ENCODE peak calls at places on chromosomes 16 and 17, in six cellular contexts. One of them, this sample, is unnamed.

GRCh38 chr16:85645021-85645589 is 32.0 kb downstream of the GSE1 start:
- DNase-seq in NCI-H1105 treated with DMSO at 0.1 percent for 48 hours: no peak
- DNase-seq in dorsolateral prefrontal cortex: no peak
- DNase-seq in stimulated activated naive CD8-positive, alpha-beta T cell treated with anti-CD3 and anti-CD28 coated beads, Interleukin-15, Interleukin-2, amounts not matched to agents 100 U/mL and 50 U/mL, for 24 hours: no peak
- DNase-seq in activated T-cell treated with anti-CD3 and anti-CD28 coated beads, Interleukin-2, amount 50 U/mL, for 72 hours: no peak
- DNase-seq in NCI-H774: no peak
- DNase-seq in this sample: no peak

GRCh38 chr17:74429604-74430384 is 2.1 kb upstream of the GPRC5C start:
- DNase-seq in NCI-H774: no peak
- DNase-seq in NCI-H1105 treated with DMSO at 0.1 percent for 48 hours: no peak
- DNase-seq in dorsolateral prefrontal cortex: no peak
- DNase-seq in stimulated activated naive CD8-positive, alpha-beta T cell treated with anti-CD3 and anti-CD28 coated beads, Interleukin-15, Interleukin-2, amounts not matched to agents 100 U/mL and 50 U/mL, for 24 hours: no peak
- DNase-seq in activated T-cell treated with anti-CD3 and anti-CD28 coated beads, Interleukin-2, amount 50 U/mL, for 72 hours: no peak
- DNase-seq in this sample: peak; percentile 28

GRCh38 chr16:1438229-1439057 is 5.9 kb downstream of the CCDC154 start:
- DNase-seq in stimulated activated naive CD8-positive, alpha-beta T cell treated with anti-CD3 and anti-CD28 coated beads, Interleukin-15, Interleukin-2, amounts not matched to agents 100 U/mL and 50 U/mL, for 24 hours: no peak
- DNase-seq in NCI-H774: no peak
- DNase-seq in dorsolateral prefrontal cortex: no peak
- DNase-seq in NCI-H1105 treated with DMSO at 0.1 percent for 48 hours: no peak
- DNase-seq in activated T-cell treated with anti-CD3 and anti-CD28 coated beads, Interleukin-2, amount 50 U/mL, for 72 hours: no peak
- DNase-seq in this sample: no peak

GRCh38 chr16:12362482-12363458 is 386.2 kb downstream of the SNX29 start:
- DNase-seq in NCI-H1105 treated with DMSO at 0.1 percent for 48 hours: no peak
- DNase-seq in stimulated activated naive CD8-positive, alpha-beta T cell treated with anti-CD3 and anti-CD28 coated beads, Interleukin-15, Interleukin-2, amounts not matched to agents 100 U/mL and 50 U/mL, for 24 hours: no peak
- DNase-seq in NCI-H774: no peak
- DNase-seq in activated T-cell treated with anti-CD3 and anti-CD28 coated beads, Interleukin-2, amount 50 U/mL, for 72 hours: no peak
- DNase-seq in dorsolateral prefrontal cortex: no peak
- DNase-seq in this sample: no peak

GRCh38 chr17:66829386-66829864 is 5.5 kb upstream of the CACNG5 start:
- DNase-seq in NCI-H1105 treated with DMSO at 0.1 percent for 48 hours: no peak
- DNase-seq in activated T-cell treated with anti-CD3 and anti-CD28 coated beads, Interleukin-2, amount 50 U/mL, for 72 hours: peak; percentile 14
- DNase-seq in stimulated activated naive CD8-positive, alpha-beta T cell treated with anti-CD3 and anti-CD28 coated beads, Interleukin-15, Interleukin-2, amounts not matched to agents 100 U/mL and 50 U/mL, for 24 hours: peak; percentile 23
- DNase-seq in NCI-H774: no peak
- DNase-seq in dorsolateral prefrontal cortex: no peak
- DNase-seq in this sample: peak; percentile 41

GRCh38 chr17:34241062-34241461 is 14.0 kb upstream of the CCL2 start:
- DNase-seq in activated T-cell treated with anti-CD3 and anti-CD28 coated beads, Interleukin-2, amount 50 U/mL, for 72 hours: no peak
- DNase-seq in dorsolateral prefrontal cortex: no peak
- DNase-seq in NCI-H1105 treated with DMSO at 0.1 percent for 48 hours: no peak
- DNase-seq in stimulated activated naive CD8-positive, alpha-beta T cell treated with anti-CD3 and anti-CD28 coated beads, Interleukin-15, Interleukin-2, amounts not matched to agents 100 U/mL and 50 U/mL, for 24 hours: no peak
- DNase-seq in NCI-H774: no peak
- DNase-seq in this sample: no peak

GRCh38 chr17:72365857-72366415 is 245.1 kb downstream of the SOX9 start:
- DNase-seq in NCI-H774: no peak
- DNase-seq in dorsolateral prefrontal cortex: no peak
- DNase-seq in NCI-H1105 treated with DMSO at 0.1 percent for 48 hours: no peak
- DNase-seq in stimulated activated naive CD8-positive, alpha-beta T cell treated with anti-CD3 and anti-CD28 coated beads, Interleukin-15, Interleukin-2, amounts not matched to agents 100 U/mL and 50 U/mL, for 24 hours: no peak
- DNase-seq in activated T-cell treated with anti-CD3 and anti-CD28 coated beads, Interleukin-2, amount 50 U/mL, for 72 hours: no peak
- DNase-seq in this sample: no peak

GRCh38 chr17:2024572-2025219 is 438 bp downstream of the RTN4RL1 start:
- DNase-seq in dorsolateral prefrontal cortex: no peak
- DNase-seq in NCI-H1105 treated with DMSO at 0.1 percent for 48 hours: no peak
- DNase-seq in stimulated activated naive CD8-positive, alpha-beta T cell treated with anti-CD3 and anti-CD28 coated beads, Interleukin-15, Interleukin-2, amounts not matched to agents 100 U/mL and 50 U/mL, for 24 hours: no peak
- DNase-seq in NCI-H774: no peak
- DNase-seq in activated T-cell treated with anti-CD3 and anti-CD28 coated beads, Interleukin-2, amount 50 U/mL, for 72 hours: peak; percentile 16
- DNase-seq in this sample: no peak

GRCh38 chr17:42795061-42795460 is 3.4 kb downstream of the COA3 start:
- DNase-seq in activated T-cell treated with anti-CD3 and anti-CD28 coated beads, Interleukin-2, amount 50 U/mL, for 72 hours: no peak
- DNase-seq in NCI-H774: no peak
- DNase-seq in NCI-H1105 treated with DMSO at 0.1 percent for 48 hours: no peak
- DNase-seq in dorsolateral prefrontal cortex: no peak
- DNase-seq in stimulated activated naive CD8-positive, alpha-beta T cell treated with anti-CD3 and anti-CD28 coated beads, Interleukin-15, Interleukin-2, amounts not matched to agents 100 U/mL and 50 U/mL, for 24 hours: no peak
- DNase-seq in this sample: no peak

GRCh38 chr16:88970539-88971065 is 6.4 kb downstream of the CBFA2T3 start:
- DNase-seq in NCI-H1105 treated with DMSO at 0.1 percent for 48 hours: no peak
- DNase-seq in activated T-cell treated with anti-CD3 and anti-CD28 coated beads, Interleukin-2, amount 50 U/mL, for 72 hours: no peak
- DNase-seq in stimulated activated naive CD8-positive, alpha-beta T cell treated with anti-CD3 and anti-CD28 coated beads, Interleukin-15, Interleukin-2, amounts not matched to agents 100 U/mL and 50 U/mL, for 24 hours: no peak
- DNase-seq in NCI-H774: no peak
- DNase-seq in dorsolateral prefrontal cortex: no peak
- DNase-seq in this sample: no peak

GRCh38 chr16:85483424-85483823 is 129.7 kb upstream of the GSE1 start:
- DNase-seq in dorsolateral prefrontal cortex: no peak
- DNase-seq in stimulated activated naive CD8-positive, alpha-beta T cell treated with anti-CD3 and anti-CD28 coated beads, Interleukin-15, Interleukin-2, amounts not matched to agents 100 U/mL and 50 U/mL, for 24 hours: no peak
- DNase-seq in activated T-cell treated with anti-CD3 and anti-CD28 coated beads, Interleukin-2, amount 50 U/mL, for 72 hours: no peak
- DNase-seq in NCI-H1105 treated with DMSO at 0.1 percent for 48 hours: peak; percentile 39
- DNase-seq in NCI-H774: no peak
- DNase-seq in this sample: no peak

GRCh38 chr17:28745052-28745776 is 1.4 kb downstream of the TRAF4 start:
- DNase-seq in dorsolateral prefrontal cortex: peak; percentile 91
- DNase-seq in activated T-cell treated with anti-CD3 and anti-CD28 coated beads, Interleukin-2, amount 50 U/mL, for 72 hours: peak; percentile 31
- DNase-seq in stimulated activated naive CD8-positive, alpha-beta T cell treated with anti-CD3 and anti-CD28 coated beads, Interleukin-15, Interleukin-2, amounts not matched to agents 100 U/mL and 50 U/mL, for 24 hours: peak; percentile 35
- DNase-seq in NCI-H1105 treated with DMSO at 0.1 percent for 48 hours: peak; percentile 20
- DNase-seq in NCI-H774: peak; percentile 22
- DNase-seq in this sample: peak; percentile 57

GRCh38 chr17:43217614-43218087 is 6.0 kb downstream of the TMEM106A start:
- DNase-seq in stimulated activated naive CD8-positive, alpha-beta T cell treated with anti-CD3 and anti-CD28 coated beads, Interleukin-15, Interleukin-2, amounts not matched to agents 100 U/mL and 50 U/mL, for 24 hours: peak; percentile 24
- DNase-seq in activated T-cell treated with anti-CD3 and anti-CD28 coated beads, Interleukin-2, amount 50 U/mL, for 72 hours: peak; percentile 25
- DNase-seq in NCI-H1105 treated with DMSO at 0.1 percent for 48 hours: no peak
- DNase-seq in NCI-H774: no peak
- DNase-seq in dorsolateral prefrontal cortex: no peak
- DNase-seq in this sample: peak; percentile 69

GRCh38 chr17:82273327-82274133 is at the start of gene CSNK1D:
- DNase-seq in NCI-H1105 treated with DMSO at 0.1 percent for 48 hours: peak; percentile 73
- DNase-seq in NCI-H774: peak; percentile 93
- DNase-seq in activated T-cell treated with anti-CD3 and anti-CD28 coated beads, Interleukin-2, amount 50 U/mL, for 72 hours: peak; percentile 93
- DNase-seq in stimulated activated naive CD8-positive, alpha-beta T cell treated with anti-CD3 and anti-CD28 coated beads, Interleukin-15, Interleukin-2, amounts not matched to agents 100 U/mL and 50 U/mL, for 24 hours: peak; percentile 96
- DNase-seq in dorsolateral prefrontal cortex: peak; percentile 94
- DNase-seq in this sample: peak; percentile 95

GRCh38 chr17:44258811-44259351 is 9.1 kb downstream of the SLC4A1 start:
- DNase-seq in NCI-H1105 treated with DMSO at 0.1 percent for 48 hours: no peak
- DNase-seq in stimulated activated naive CD8-positive, alpha-beta T cell treated with anti-CD3 and anti-CD28 coated beads, Interleukin-15, Interleukin-2, amounts not matched to agents 100 U/mL and 50 U/mL, for 24 hours: no peak
- DNase-seq in dorsolateral prefrontal cortex: no peak
- DNase-seq in activated T-cell treated with anti-CD3 and anti-CD28 coated beads, Interleukin-2, amount 50 U/mL, for 72 hours: no peak
- DNase-seq in NCI-H774: no peak
- DNase-seq in this sample: no peak

GRCh38 chr17:3802461-3803307 is 1.7 kb upstream of the ITGAE start:
- DNase-seq in stimulated activated naive CD8-positive, alpha-beta T cell treated with anti-CD3 and anti-CD28 coated beads, Interleukin-15, Interleukin-2, amounts not matched to agents 100 U/mL and 50 U/mL, for 24 hours: no peak
- DNase-seq in activated T-cell treated with anti-CD3 and anti-CD28 coated beads, Interleukin-2, amount 50 U/mL, for 72 hours: no peak
- DNase-seq in dorsolateral prefrontal cortex: no peak
- DNase-seq in NCI-H774: no peak
- DNase-seq in NCI-H1105 treated with DMSO at 0.1 percent for 48 hours: no peak
- DNase-seq in this sample: no peak

GRCh38 chr16:72946474-72947194 is 101.3 kb downstream of the ZFHX3 start:
- DNase-seq in NCI-H774: no peak
- DNase-seq in dorsolateral prefrontal cortex: no peak
- DNase-seq in stimulated activated naive CD8-positive, alpha-beta T cell treated with anti-CD3 and anti-CD28 coated beads, Interleukin-15, Interleukin-2, amounts not matched to agents 100 U/mL and 50 U/mL, for 24 hours: no peak
- DNase-seq in NCI-H1105 treated with DMSO at 0.1 percent for 48 hours: no peak
- DNase-seq in activated T-cell treated with anti-CD3 and anti-CD28 coated beads, Interleukin-2, amount 50 U/mL, for 72 hours: no peak
- DNase-seq in this sample: no peak

GRCh38 chr17:60231691-60232090 is 81.9 kb downstream of the CA4 start:
- DNase-seq in activated T-cell treated with anti-CD3 and anti-CD28 coated beads, Interleukin-2, amount 50 U/mL, for 72 hours: no peak
- DNase-seq in stimulated activated naive CD8-positive, alpha-beta T cell treated with anti-CD3 and anti-CD28 coated beads, Interleukin-15, Interleukin-2, amounts not matched to agents 100 U/mL and 50 U/mL, for 24 hours: no peak
- DNase-seq in NCI-H774: no peak
- DNase-seq in dorsolateral prefrontal cortex: no peak
- DNase-seq in NCI-H1105 treated with DMSO at 0.1 percent for 48 hours: no peak
- DNase-seq in this sample: no peak

GRCh38 chr17:77266891-77267341 is 126.1 kb downstream of the SEC14L1 start:
- DNase-seq in dorsolateral prefrontal cortex: no peak
- DNase-seq in NCI-H774: no peak
- DNase-seq in NCI-H1105 treated with DMSO at 0.1 percent for 48 hours: no peak
- DNase-seq in activated T-cell treated with anti-CD3 and anti-CD28 coated beads, Interleukin-2, amount 50 U/mL, for 72 hours: no peak
- DNase-seq in stimulated activated naive CD8-positive, alpha-beta T cell treated with anti-CD3 and anti-CD28 coated beads, Interleukin-15, Interleukin-2, amounts not matched to agents 100 U/mL and 50 U/mL, for 24 hours: no peak
- DNase-seq in this sample: peak; percentile 37

GRCh38 chr16:10760863-10761262 is 17.2 kb downstream of the NUBP1 start:
- DNase-seq in stimulated activated naive CD8-positive, alpha-beta T cell treated with anti-CD3 and anti-CD28 coated beads, Interleukin-15, Interleukin-2, amounts not matched to agents 100 U/mL and 50 U/mL, for 24 hours: no peak
- DNase-seq in activated T-cell treated with anti-CD3 and anti-CD28 coated beads, Interleukin-2, amount 50 U/mL, for 72 hours: no peak
- DNase-seq in dorsolateral prefrontal cortex: no peak
- DNase-seq in NCI-H774: no peak
- DNase-seq in NCI-H1105 treated with DMSO at 0.1 percent for 48 hours: no peak
- DNase-seq in this sample: no peak

GRCh38 chr16:16109453-16110110 is 113.7 kb downstream of the ABCC6 start:
- DNase-seq in activated T-cell treated with anti-CD3 and anti-CD28 coated beads, Interleukin-2, amount 50 U/mL, for 72 hours: no peak
- DNase-seq in NCI-H774: no peak
- DNase-seq in NCI-H1105 treated with DMSO at 0.1 percent for 48 hours: no peak
- DNase-seq in dorsolateral prefrontal cortex: no peak
- DNase-seq in stimulated activated naive CD8-positive, alpha-beta T cell treated with anti-CD3 and anti-CD28 coated beads, Interleukin-15, Interleukin-2, amounts not matched to agents 100 U/mL and 50 U/mL, for 24 hours: no peak
- DNase-seq in this sample: no peak

GRCh38 chr17:80968602-80969029 is 23.0 kb upstream of the CHMP6 start:
- DNase-seq in activated T-cell treated with anti-CD3 and anti-CD28 coated beads, Interleukin-2, amount 50 U/mL, for 72 hours: no peak
- DNase-seq in NCI-H774: peak; percentile 50
- DNase-seq in dorsolateral prefrontal cortex: peak; percentile 67
- DNase-seq in NCI-H1105 treated with DMSO at 0.1 percent for 48 hours: peak; percentile 45
- DNase-seq in stimulated activated naive CD8-positive, alpha-beta T cell treated with anti-CD3 and anti-CD28 coated beads, Interleukin-15, Interleukin-2, amounts not matched to agents 100 U/mL and 50 U/mL, for 24 hours: no peak
- DNase-seq in this sample: no peak

GRCh38 chr16:4373356-4373908 is 1.8 kb downstream of the VASN start:
- DNase-seq in NCI-H1105 treated with DMSO at 0.1 percent for 48 hours: peak; percentile 45
- DNase-seq in activated T-cell treated with anti-CD3 and anti-CD28 coated beads, Interleukin-2, amount 50 U/mL, for 72 hours: no peak
- DNase-seq in dorsolateral prefrontal cortex: no peak
- DNase-seq in stimulated activated naive CD8-positive, alpha-beta T cell treated with anti-CD3 and anti-CD28 coated beads, Interleukin-15, Interleukin-2, amounts not matched to agents 100 U/mL and 50 U/mL, for 24 hours: no peak
- DNase-seq in NCI-H774: no peak
- DNase-seq in this sample: no peak

GRCh38 chr16:20613471-20613887 is 37.3 kb upstream of the ACSM2B start:
- DNase-seq in dorsolateral prefrontal cortex: no peak
- DNase-seq in NCI-H774: no peak
- DNase-seq in stimulated activated naive CD8-positive, alpha-beta T cell treated with anti-CD3 and anti-CD28 coated beads, Interleukin-15, Interleukin-2, amounts not matched to agents 100 U/mL and 50 U/mL, for 24 hours: no peak
- DNase-seq in NCI-H1105 treated with DMSO at 0.1 percent for 48 hours: no peak
- DNase-seq in activated T-cell treated with anti-CD3 and anti-CD28 coated beads, Interleukin-2, amount 50 U/mL, for 72 hours: no peak
- DNase-seq in this sample: no peak

GRCh38 chr16:83715217-83715920 is 92.4 kb upstream of the HSBP1 start:
- DNase-seq in NCI-H774: no peak
- DNase-seq in dorsolateral prefrontal cortex: no peak
- DNase-seq in stimulated activated naive CD8-positive, alpha-beta T cell treated with anti-CD3 and anti-CD28 coated beads, Interleukin-15, Interleukin-2, amounts not matched to agents 100 U/mL and 50 U/mL, for 24 hours: no peak
- DNase-seq in NCI-H1105 treated with DMSO at 0.1 percent for 48 hours: peak; percentile 77
- DNase-seq in activated T-cell treated with anti-CD3 and anti-CD28 coated beads, Interleukin-2, amount 50 U/mL, for 72 hours: no peak
- DNase-seq in this sample: no peak

GRCh38 chr17:77886387-77886728 is 72.1 kb upstream of the TNRC6C start:
- DNase-seq in NCI-H1105 treated with DMSO at 0.1 percent for 48 hours: no peak
- DNase-seq in NCI-H774: no peak
- DNase-seq in activated T-cell treated with anti-CD3 and anti-CD28 coated beads, Interleukin-2, amount 50 U/mL, for 72 hours: peak; percentile 35
- DNase-seq in stimulated activated naive CD8-positive, alpha-beta T cell treated with anti-CD3 and anti-CD28 coated beads, Interleukin-15, Interleukin-2, amounts not matched to agents 100 U/mL and 50 U/mL, for 24 hours: no peak
- DNase-seq in dorsolateral prefrontal cortex: no peak
- DNase-seq in this sample: peak; percentile 27

GRCh38 chr17:62857526-62857925 is 49.4 kb upstream of the MARCHF10 start:
- DNase-seq in NCI-H1105 treated with DMSO at 0.1 percent for 48 hours: no peak
- DNase-seq in NCI-H774: no peak
- DNase-seq in dorsolateral prefrontal cortex: no peak
- DNase-seq in activated T-cell treated with anti-CD3 and anti-CD28 coated beads, Interleukin-2, amount 50 U/mL, for 72 hours: no peak
- DNase-seq in stimulated activated naive CD8-positive, alpha-beta T cell treated with anti-CD3 and anti-CD28 coated beads, Interleukin-15, Interleukin-2, amounts not matched to agents 100 U/mL and 50 U/mL, for 24 hours: no peak
- DNase-seq in this sample: no peak

GRCh38 chr17:63534078-63534570 is 11.0 kb downstream of the KCNH6 start:
- DNase-seq in activated T-cell treated with anti-CD3 and anti-CD28 coated beads, Interleukin-2, amount 50 U/mL, for 72 hours: no peak
- DNase-seq in stimulated activated naive CD8-positive, alpha-beta T cell treated with anti-CD3 and anti-CD28 coated beads, Interleukin-15, Interleukin-2, amounts not matched to agents 100 U/mL and 50 U/mL, for 24 hours: no peak
- DNase-seq in dorsolateral prefrontal cortex: no peak
- DNase-seq in NCI-H774: no peak
- DNase-seq in NCI-H1105 treated with DMSO at 0.1 percent for 48 hours: no peak
- DNase-seq in this sample: no peak

GRCh38 chr17:4004517-4005295 is 40.5 kb upstream of the ATP2A3 start:
- DNase-seq in stimulated activated naive CD8-positive, alpha-beta T cell treated with anti-CD3 and anti-CD28 coated beads, Interleukin-15, Interleukin-2, amounts not matched to agents 100 U/mL and 50 U/mL, for 24 hours: peak; percentile 77
- DNase-seq in NCI-H1105 treated with DMSO at 0.1 percent for 48 hours: no peak
- DNase-seq in dorsolateral prefrontal cortex: peak; percentile 66
- DNase-seq in NCI-H774: no peak
- DNase-seq in activated T-cell treated with anti-CD3 and anti-CD28 coated beads, Interleukin-2, amount 50 U/mL, for 72 hours: peak; percentile 76
- DNase-seq in this sample: peak; percentile 62

GRCh38 chr17:6603746-6604325 is 36.7 kb downstream of the KIAA0753 start:
- DNase-seq in NCI-H774: no peak
- DNase-seq in NCI-H1105 treated with DMSO at 0.1 percent for 48 hours: peak; percentile 49
- DNase-seq in dorsolateral prefrontal cortex: no peak
- DNase-seq in stimulated activated naive CD8-positive, alpha-beta T cell treated with anti-CD3 and anti-CD28 coated beads, Interleukin-15, Interleukin-2, amounts not matched to agents 100 U/mL and 50 U/mL, for 24 hours: no peak
- DNase-seq in activated T-cell treated with anti-CD3 and anti-CD28 coated beads, Interleukin-2, amount 50 U/mL, for 72 hours: no peak
- DNase-seq in this sample: no peak

GRCh38 chr17:4261452-4261851 is 2.3 kb downstream of the ANKFY1 start:
- DNase-seq in stimulated activated naive CD8-positive, alpha-beta T cell treated with anti-CD3 and anti-CD28 coated beads, Interleukin-15, Interleukin-2, amounts not matched to agents 100 U/mL and 50 U/mL, for 24 hours: no peak
- DNase-seq in NCI-H1105 treated with DMSO at 0.1 percent for 48 hours: no peak
- DNase-seq in activated T-cell treated with anti-CD3 and anti-CD28 coated beads, Interleukin-2, amount 50 U/mL, for 72 hours: no peak
- DNase-seq in dorsolateral prefrontal cortex: no peak
- DNase-seq in NCI-H774: no peak
- DNase-seq in this sample: no peak

GRCh38 chr16:70395345-70395901 is 43.5 kb downstream of the ST3GAL2 start:
- DNase-seq in activated T-cell treated with anti-CD3 and anti-CD28 coated beads, Interleukin-2, amount 50 U/mL, for 72 hours: peak; percentile 79
- DNase-seq in dorsolateral prefrontal cortex: peak; percentile 66
- DNase-seq in NCI-H774: no peak
- DNase-seq in stimulated activated naive CD8-positive, alpha-beta T cell treated with anti-CD3 and anti-CD28 coated beads, Interleukin-15, Interleukin-2, amounts not matched to agents 100 U/mL and 50 U/mL, for 24 hours: peak; percentile 83
- DNase-seq in NCI-H1105 treated with DMSO at 0.1 percent for 48 hours: no peak
- DNase-seq in this sample: peak; percentile 73

This sample was measured in activated CD8-positive, alpha-beta T cell treated with anti-CD3 and anti-CD28 coated beads for 36 hours.